ENCODE peak calls at places on chromosome 17, in six cellular contexts. V, A, N, E, D and H are unnamed samples.

GRCh38 chr17:57869599-57870282 is 19.9 kb upstream of the MRPS23 start:
- DNase-seq in V (no peak), A (no peak), N (no peak), E (no peak), D (no peak), H (no peak)

GRCh38 chr17:79150035-79150733 is 75.6 kb downstream of the ENGASE start:
- DNase-seq in V (no peak), A (no peak), N (no peak), E (no peak), D (no peak), H (no peak)

GRCh38 chr17:27878776-27879562 is 14.2 kb downstream of the LYRM9 start:
- DNase-seq in V (no peak), A (peak; percentile 69), N (peak; percentile 7), E (no peak), D (peak; percentile 24), H (no peak)

GRCh38 chr17:44751331-44751730 is 7.5 kb upstream of the ADAM11 start:
- DNase-seq in V (no peak), A (no peak), N (no peak), E (no peak), D (no peak), H (no peak)

GRCh38 chr17:27502526-27503324 is 46.5 kb downstream of the KSR1 start:
- DNase-seq in V (no peak), A (no peak), N (no peak), E (no peak), D (no peak), H (no peak)

GRCh38 chr17:76262732-76263344 is 2.3 kb upstream of the UBALD2 start:
- DNase-seq in V (no peak), A (peak; percentile 53), N (no peak), E (peak; percentile 47), D (no peak), H (no peak)

GRCh38 chr17:1967092-1967662 is 58.0 kb downstream of the RTN4RL1 start:
- DNase-seq in V (no peak), A (peak; percentile 70), N (no peak), E (no peak), D (no peak), H (no peak)

GRCh38 chr17:74201250-74201649 is 2.2 kb upstream of the RPL38 start:
- DNase-seq in V (no peak), A (peak; percentile 88), N (peak; percentile 46), E (no peak), D (no peak), H (no peak)

GRCh38 chr17:9957244-9957643 is 52.2 kb upstream of the RCVRN start:
- DNase-seq in V (no peak), A (no peak), N (no peak), E (no peak), D (no peak), H (no peak)

GRCh38 chr17:82145550-82146165 is 47.6 kb upstream of the FASN start:
- DNase-seq in V (no peak), A (no peak), N (no peak), E (no peak), D (no peak), H (no peak)

GRCh38 chr17:50763716-50764450 is 3.4 kb downstream of the ANKRD40CL start:
- DNase-seq in V (no peak), A (peak; percentile 51), N (peak; percentile 22), E (no peak), D (no peak), H (peak; percentile 22)

GRCh38 chr17:45144199-45145034 is 3.9 kb upstream of the HEXIM1 start:
- DNase-seq in V (no peak), A (no peak), N (no peak), E (no peak), D (no peak), H (no peak)

GRCh38 chr17:36880506-36880905 is 56.8 kb upstream of the LHX1 start:
- DNase-seq in V (no peak), A (no peak), N (no peak), E (no peak), D (no peak), H (no peak)

GRCh38 chr17:45784583-45785372 is 658 bp downstream of the CRHR1 start:
- DNase-seq in V (peak; percentile 5), A (peak; percentile 72), N (peak; percentile 42), E (no peak), D (peak; percentile 33), H (no peak)

GRCh38 chr17:62057696-62058095 is 7.4 kb downstream of the MED13 start:
- DNase-seq in V (no peak), A (no peak), N (no peak), E (no peak), D (no peak), H (no peak)

GRCh38 chr17:49920370-49920769 is 48.6 kb upstream of the DLX4 start:
- DNase-seq in V (no peak), A (no peak), N (no peak), E (no peak), D (no peak), H (no peak)

GRCh38 chr17:38328620-38329019 is 15.1 kb downstream of the GPR179 start:
- DNase-seq in V (no peak), A (peak; percentile 25), N (no peak), E (no peak), D (no peak), H (no peak)

GRCh38 chr17:69639096-69639495 is 224.6 kb downstream of the MAP2K6 start:
- DNase-seq in V (no peak), A (no peak), N (no peak), E (no peak), D (no peak), H (no peak)

GRCh38 chr17:42329025-42329976 is 41.0 kb downstream of the STAT5A start:
- DNase-seq in V (no peak), A (no peak), N (no peak), E (no peak), D (no peak), H (no peak)

GRCh38 chr17:9211133-9211765 is 189.9 kb downstream of the NTN1 start:
- DNase-seq in V (no peak), A (peak; percentile 9), N (no peak), E (no peak), D (no peak), H (no peak)

GRCh38 chr17:66791337-66791736 is 43.6 kb upstream of the CACNG5 start:
- DNase-seq in V (no peak), A (peak; percentile 24), N (no peak), E (peak; percentile 29), D (no peak), H (no peak)

GRCh38 chr17:54982399-54982798 is 13.8 kb downstream of the STXBP4 start:
- DNase-seq in V (no peak), A (no peak), N (no peak), E (no peak), D (no peak), H (no peak)

GRCh38 chr17:47279062-47279801 is 25.6 kb downstream of the ITGB3 start:
- DNase-seq in V (no peak), A (no peak), N (no peak), E (no peak), D (no peak), H (no peak)

GRCh38 chr17:19904412-19904811 is 36.7 kb upstream of the ULK2 start:
- DNase-seq in V (no peak), A (no peak), N (no peak), E (no peak), D (no peak), H (no peak)

GRCh38 chr17:41367426-41368075 is 2.1 kb downstream of the KRT33B start:
- DNase-seq in V (no peak), A (no peak), N (no peak), E (no peak), D (no peak), H (no peak)

GRCh38 chr17:49882434-49882833 is 34.6 kb upstream of the TAC4 start:
- DNase-seq in V (no peak), A (no peak), N (no peak), E (no peak), D (no peak), H (no peak)

GRCh38 chr17:17385502-17385901 is 82.3 kb downstream of the NT5M start:
- DNase-seq in V (no peak), A (no peak), N (no peak), E (no peak), D (no peak), H (no peak)

GRCh38 chr17:62919388-62919787 is 46.6 kb upstream of the TANC2 start:
- DNase-seq in V (no peak), A (no peak), N (no peak), E (no peak), D (no peak), H (no peak)

GRCh38 chr17:78058581-78058980 is 70.0 kb downstream of the TMC6 start:
- DNase-seq in V (no peak), A (no peak), N (no peak), E (no peak), D (no peak), H (no peak)

GRCh38 chr17:39462644-39463375 is 1.5 kb downstream of the CDK12 start:
- DNase-seq in V (no peak), A (peak; percentile 37), N (no peak), E (peak; percentile 16), D (no peak), H (peak; percentile 89)

GRCh38 chr17:77501101-77501566 is 360.4 kb downstream of the SEC14L1 start:
- DNase-seq in V (no peak), A (no peak), N (no peak), E (peak; percentile 5), D (peak; percentile 42), H (peak; percentile 22)

GRCh38 chr17:57357392-57357784 is 101.1 kb downstream of the MSI2 start:
- DNase-seq in V (no peak), A (peak; percentile 77), N (no peak), E (no peak), D (no peak), H (no peak)

GRCh38 chr17:63961355-63962207 is 11.1 kb downstream of the SCN4A start:
- DNase-seq in V (no peak), A (peak; percentile 28), N (no peak), E (no peak), D (peak; percentile 9), H (no peak)

GRCh38 chr17:412211-413015 is 59.8 kb upstream of the RPH3AL start:
- DNase-seq in V (peak; percentile 35), A (peak; percentile 54), N (no peak), E (peak; percentile 1), D (peak; percentile 63), H (no peak)

GRCh38 chr17:58918879-58919278 is 163.2 kb downstream of the PPM1E start:
- DNase-seq in V (no peak), A (peak; percentile 31), N (no peak), E (no peak), D (no peak), H (no peak)

GRCh38 chr17:40664582-40665333 is at the start of gene KRT222:
- DNase-seq in V (no peak), A (no peak), N (no peak), E (peak; percentile 15), D (no peak), H (no peak)

GRCh38 chr17:55825213-55825612 is 74.4 kb downstream of the PCTP start:
- DNase-seq in V (no peak), A (peak; percentile 10), N (peak; percentile 16), E (no peak), D (no peak), H (no peak)

GRCh38 chr17:42111265-42111636 is 1.3 kb downstream of the DHX58 start:
- DNase-seq in V (no peak), A (no peak), N (no peak), E (no peak), D (no peak), H (no peak)